ENCODE peak calls at places on chromosomes 6 and 20, in ten cellular contexts. E is H1, H is cardiac muscle cell, G is neural progenitor cell, U is upper lobe of left lung, Q is PC-3, K is thyroid gland, S is endothelial cell of umbilical vein, T is thoracic aorta, Y is spleen. N is an unnamed sample. For H3K4me1, the result is how much of the 10 kb centered on the place peaks cover.

GRCh38 chr20:22529150-22530019 is 55.0 kb downstream of the FOXA2 start:
- DNase-seq in E (peak), H (no peak), G (no peak), U (no peak), Q (no peak), K (no peak), S (no peak), T (no peak), Y (no peak), N (no peak)

GRCh38 chr6:22025468-22026159 is 271.2 kb downstream of the PRL start:
- DNase-seq in E (peak), H (peak), G (peak), U (no peak), Q (peak), K (no peak), S (peak), T (no peak), Y (no peak), N (no peak)

GRCh38 chr20:51480507-51481270 is 61.8 kb downstream of the NFATC2 start:
- DNase-seq in E (no peak), H (no peak), G (no peak), U (no peak), Q (no peak), K (no peak), S (no peak), T (no peak), Y (peak), N (no peak)

GRCh38 chr6:79895382-79896100 is 51.8 kb downstream of the ELOVL4 start:
- DNase-seq in E (no peak), H (no peak), G (no peak), U (no peak), Q (peak), K (no peak), S (no peak), T (no peak), Y (no peak), N (no peak)

GRCh38 chr20:4130404-4131189 is 115.2 kb upstream of the RNF24 start:
- DNase-seq in E (no peak), H (peak), G (no peak), U (no peak), Q (peak), K (no peak), S (peak), T (no peak), Y (no peak), N (no peak)

GRCh38 chr20:37524221-37524700 is 3.2 kb downstream of the NNAT start:
- DNase-seq in E (no peak), H (no peak), G (no peak), U (no peak), Q (no peak), K (no peak), S (no peak), T (no peak), Y (peak), N (no peak)

GRCh38 chr20:35708502-35708901 is 9.3 kb downstream of the ROMO1 start:
- DNase-seq in E (no peak), H (no peak), G (no peak), U (no peak), Q (no peak), K (no peak), S (no peak), T (no peak), Y (no peak), N (no peak)

GRCh38 chr20:25529295-25529951 is 55.9 kb downstream of the NINL start:
- DNase-seq in E (no peak), H (no peak), G (no peak), U (no peak), Q (no peak), K (no peak), S (no peak), T (no peak), Y (no peak), N (no peak)

GRCh38 chr20:36092424-36093024 is 62.0 kb upstream of the EPB41L1 start:
- DNase-seq in E (peak), H (peak), G (peak), U (peak), Q (peak), K (peak), S (peak), T (no peak), Y (no peak), N (no peak)

GRCh38 chr6:121780325-121781313 is 345.2 kb downstream of the GJA1 start:
- DNase-seq in E (no peak), H (peak), G (no peak), U (peak), Q (peak), K (peak), S (no peak), T (peak), Y (no peak), N (peak)

GRCh38 chr6:94751641-94752329 is 825.5 kb upstream of the MANEA start:
- DNase-seq in E (no peak), H (no peak), G (no peak), U (no peak), Q (no peak), K (no peak), S (no peak), T (no peak), Y (no peak), N (no peak)

GRCh38 chr6:136967874-136968752 is 46.0 kb downstream of the SLC35D3 start:
- DNase-seq in E (peak), H (peak), G (peak), U (no peak), Q (peak), K (peak), S (peak), T (no peak), Y (peak), N (peak)

GRCh38 chr6:134105903-134106302 is 53.5 kb upstream of the SLC2A12 start:
- DNase-seq in E (no peak), H (no peak), G (no peak), U (no peak), Q (no peak), K (no peak), S (no peak), T (no peak), Y (no peak), N (no peak)

GRCh38 chr6:13141392-13141791 is 186.9 kb downstream of the TBC1D7 start:
- DNase-seq in E (no peak), H (no peak), G (no peak), U (no peak), Q (no peak), K (no peak), S (no peak), T (no peak), Y (no peak), N (no peak)

GRCh38 chr6:390914-391558 is 516 bp upstream of the IRF4 start:
- DNase-seq in E (peak), H (no peak), G (peak), U (no peak), Q (no peak), K (no peak), S (no peak), T (no peak), Y (no peak), N (no peak)

GRCh38 chr6:166490671-166491500 is 95.6 kb downstream of the RAMACL start:
- DNase-seq in E (no peak), H (peak), G (no peak), U (no peak), Q (no peak), K (no peak), S (peak), T (no peak), Y (peak), N (peak)

GRCh38 chr20:31490752-31491151 is 15.7 kb downstream of the REM1 start:
- DNase-seq in E (no peak), H (no peak), G (no peak), U (no peak), Q (no peak), K (no peak), S (no peak), T (no peak), Y (no peak), N (no peak)

GRCh38 chr6:14540859-14541540 is 423.4 kb downstream of the CD83 start:
- DNase-seq in E (no peak), H (no peak), G (peak), U (no peak), Q (peak), K (no peak), S (no peak), T (no peak), Y (no peak), N (no peak)

GRCh38 chr6:110341671-110342304 is 16.4 kb downstream of the METTL24 start:
- DNase-seq in E (peak), H (peak), G (peak), U (no peak), Q (peak), K (no peak), S (no peak), T (no peak), Y (no peak), N (no peak)

GRCh38 chr6:166393535-166393823 is 10.7 kb upstream of the MPC1 start:
- DNase-seq in E (no peak), H (no peak), G (no peak), U (peak), Q (no peak), K (no peak), S (no peak), T (no peak), Y (no peak), N (no peak)

GRCh38 chr20:13788167-13788834 is 3.5 kb downstream of the NDUFAF5 start:
- DNase-seq in E (no peak), H (peak), G (peak), U (no peak), Q (peak), K (peak), S (peak), T (no peak), Y (no peak), N (no peak)

GRCh38 chr6:168581236-168581635 is 140.3 kb downstream of the SMOC2 start:
- DNase-seq in E (peak), H (no peak), G (no peak), U (no peak), Q (no peak), K (no peak), S (no peak), T (no peak), Y (no peak), N (no peak)

GRCh38 chr20:42708261-42708660 is 481.4 kb downstream of the PTPRT start:
- DNase-seq in E (no peak), H (no peak), G (no peak), U (no peak), Q (no peak), K (no peak), S (no peak), T (no peak), Y (no peak), N (no peak)
- H3K4me1 ChIP-seq in E (under half), H (under half), G (under half), U (under half), Q (under half), K (under half), S (under half), T (under half), Y (under half), N (under half)

DNA sequence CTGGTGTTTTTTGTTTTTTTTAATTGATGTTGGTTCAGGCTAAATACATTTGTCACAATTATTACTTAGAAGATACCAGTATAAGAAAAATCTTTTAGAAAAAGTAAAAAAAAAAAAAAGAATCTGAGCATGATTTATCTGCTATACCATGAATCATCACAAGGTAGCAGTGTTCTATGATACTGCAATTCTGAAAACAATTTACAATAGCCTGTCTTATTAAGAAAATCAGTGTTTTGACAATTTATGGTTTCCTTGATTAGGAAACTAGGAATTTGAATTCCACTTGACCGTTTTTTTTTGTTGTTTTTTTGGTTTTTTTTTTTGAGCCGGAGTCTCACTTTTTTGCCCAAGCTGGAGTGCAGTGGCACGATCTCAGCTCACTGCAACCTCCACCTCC is 9.3 kb upstream of the MAK start:
- DNase-seq in E (no peak), H (peak), G (no peak), U (no peak), Q (peak), K (no peak), S (no peak), T (no peak), Y (no peak), N (no peak)
- TF ChIP-seq CTCF in E (no peak), H (peak), G (peak), U (peak), Q (peak), K (no peak), S (no peak), T (no peak), Y (peak), N (peak)

DNA sequence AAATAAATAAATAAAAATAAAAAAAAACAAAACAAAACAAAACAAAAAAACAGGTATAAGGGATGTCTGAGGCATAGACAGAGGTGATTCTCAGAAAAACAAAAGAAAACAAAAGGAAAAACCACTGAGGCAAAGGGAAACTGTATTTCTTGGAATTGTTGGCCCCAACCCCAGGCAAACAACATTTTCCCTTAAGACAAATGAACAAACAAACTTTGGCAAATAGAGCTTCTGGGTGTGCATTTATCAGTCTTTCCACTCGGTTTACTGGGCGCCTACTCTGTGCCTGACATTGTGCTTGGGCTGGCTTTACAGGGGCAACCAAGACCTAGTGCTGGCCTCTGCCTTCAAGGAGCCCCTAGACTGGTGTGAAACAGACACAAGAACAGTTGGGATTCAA is 33.7 kb upstream of the IER3 start:
- DNase-seq in E (no peak), H (no peak), G (no peak), U (no peak), Q (no peak), K (no peak), S (no peak), T (no peak), Y (no peak), N (no peak)
- H3K4me1 ChIP-seq in E (under half), H (under half), G (under half), U (under half), Q (under half), K (under half), S (under half), T (under half), Y (half or more), N (under half)

GRCh38 chr20:38920851-38921250 is 5.4 kb upstream of the FAM83D start:
- DNase-seq in E (no peak), H (no peak), G (no peak), U (no peak), Q (no peak), K (no peak), S (no peak), T (no peak), Y (no peak), N (no peak)

GRCh38 chr20:38915355-38915754 is 10.9 kb upstream of the FAM83D start:
- DNase-seq in E (no peak), H (no peak), G (no peak), U (no peak), Q (no peak), K (no peak), S (no peak), T (no peak), Y (peak), N (no peak)

GRCh38 chr20:38918172-38918571 is 8.0 kb upstream of the FAM83D start:
- DNase-seq in E (no peak), H (no peak), G (no peak), U (peak), Q (no peak), K (no peak), S (no peak), T (no peak), Y (no peak), N (no peak)

GRCh38 chr20:38920411-38920810 is 5.8 kb upstream of the FAM83D start:
- DNase-seq in E (no peak), H (no peak), G (no peak), U (no peak), Q (no peak), K (no peak), S (no peak), T (no peak), Y (no peak), N (no peak)

DNA sequence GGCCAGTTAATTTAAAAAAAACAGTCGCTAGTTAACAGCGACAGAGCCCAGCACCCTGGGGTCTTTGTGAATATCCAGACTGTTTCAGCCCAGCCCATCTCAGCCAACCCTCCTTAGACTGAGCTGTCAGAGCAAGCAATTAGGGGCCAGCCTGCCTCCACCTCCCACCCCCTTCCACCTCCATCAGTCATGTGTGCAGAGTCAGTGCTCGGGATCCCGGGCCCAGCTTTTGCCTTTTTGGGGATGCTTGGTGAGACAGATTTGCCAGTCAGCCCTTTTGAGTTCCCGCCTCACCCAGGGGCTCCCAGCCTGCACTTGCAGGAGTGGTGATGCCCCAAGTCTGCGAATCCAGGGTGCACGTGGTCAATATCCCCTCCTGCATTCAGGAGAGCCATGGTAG is 6.5 kb upstream of the FAM83D start:
- DNase-seq in E (no peak), H (no peak), G (peak), U (no peak), Q (no peak), K (no peak), S (no peak), T (no peak), Y (no peak), N (no peak)
- TF ChIP-seq CTCF in E (no peak), H (no peak), G (no peak), U (no peak), Q (no peak), K (no peak), S (no peak), T (no peak), Y (no peak), N (no peak)